ENCODE peak calls at places on chromosomes 16 and 17, in four cellular contexts. W is RPMI8226, E is fibroblast of mammary gland, T is NCI-H1092. P is an unnamed sample.

GRCh38 chr16:21626659-21627277 is 25.6 kb downstream of the IGSF6 start:
- DNase-seq in W (no peak), E (peak; percentile 98), T (no peak), P (no peak)

GRCh38 chr17:59763861-59764260 is 56.4 kb downstream of the VMP1 start:
- DNase-seq in W (no peak), E (peak; percentile 93), T (no peak), P (no peak)

GRCh38 chr17:80878876-80879722 is 112.5 kb upstream of the CHMP6 start:
- DNase-seq in W (no peak), E (no peak), T (no peak), P (no peak)

GRCh38 chr17:59513934-59514841 is 51.2 kb upstream of the DHX40 start:
- DNase-seq in W (peak; percentile 98), E (peak; percentile 74), T (peak; percentile 95), P (peak; percentile 72)

GRCh38 chr17:9233271-9233599 is 211.9 kb downstream of the NTN1 start:
- DNase-seq in W (no peak), E (no peak), T (no peak), P (no peak)

GRCh38 chr17:511001-511690 is 158.5 kb upstream of the RPH3AL start:
- DNase-seq in W (no peak), E (peak; percentile 86), T (no peak), P (no peak)

GRCh38 chr17:76080207-76080933 is 1.4 kb downstream of the ZACN start:
- DNase-seq in W (peak; percentile 40), E (no peak), T (no peak), P (no peak)

GRCh38 chr17:40070895-40071719 is 8.3 kb downstream of the THRA start:
- DNase-seq in W (no peak), E (no peak), T (no peak), P (no peak)

GRCh38 chr16:78750611-78751010 is 651.2 kb downstream of the WWOX start:
- DNase-seq in W (no peak), E (no peak), T (no peak), P (no peak)

GRCh38 chr17:17056167-17056562 is 13.9 kb downstream of the MPRIP start:
- DNase-seq in W (no peak), E (no peak), T (no peak), P (no peak)

GRCh38 chr16:75703341-75703740 is 2.1 kb upstream of the DUXB start:
- DNase-seq in W (no peak), E (peak; percentile 59), T (no peak), P (no peak)

GRCh38 chr17:46978489-46979022 is 497 bp downstream of the RPRML start:
- DNase-seq in W (no peak), E (no peak), T (no peak), P (no peak)

GRCh38 chr17:67623767-67624166 is 94.0 kb upstream of the NOL11 start:
- DNase-seq in W (no peak), E (no peak), T (no peak), P (no peak)

GRCh38 chr17:32104158-32104557 is 38.1 kb upstream of the RHOT1 start:
- DNase-seq in W (no peak), E (no peak), T (no peak), P (no peak)

GRCh38 chr16:77916111-77916510 is 106.2 kb upstream of the CLEC3A start:
- DNase-seq in W (no peak), E (no peak), T (no peak), P (no peak)

GRCh38 chr17:43578699-43579569 is 32.8 kb upstream of the ETV4 start:
- DNase-seq in W (no peak), E (peak; percentile 36), T (peak; percentile 71), P (no peak)

GRCh38 chr17:33520404-33521032 is 227.4 kb upstream of the ASIC2 start:
- DNase-seq in W (peak; percentile 54), E (peak; percentile 26), T (peak; percentile 8), P (no peak)

GRCh38 chr17:64205804-64206203 is 57.3 kb downstream of the TEX2 start:
- DNase-seq in W (no peak), E (no peak), T (no peak), P (no peak)

GRCh38 chr16:56298948-56299602 is 107.8 kb downstream of the GNAO1 start:
- DNase-seq in W (no peak), E (no peak), T (peak; percentile 29), P (no peak)

GRCh38 chr16:48499822-48500440 is 110.0 kb downstream of the N4BP1 start:
- DNase-seq in W (no peak), E (peak; percentile 93), T (peak; percentile 6), P (peak; percentile 72)

GRCh38 chr16:57616241-57616640 is 12.2 kb upstream of the ADGRG1 start:
- DNase-seq in W (no peak), E (no peak), T (no peak), P (no peak)

GRCh38 chr17:8598913-8599312 is 31.6 kb downstream of the MYH10 start:
- DNase-seq in W (no peak), E (no peak), T (no peak), P (no peak)

GRCh38 chr17:63647065-63647725 is 25.0 kb downstream of the MAP3K3 start:
- DNase-seq in W (no peak), E (no peak), T (no peak), P (no peak)

GRCh38 chr17:42519546-42520444 is 16.2 kb upstream of the NAGLU start:
- DNase-seq in W (no peak), E (peak; percentile 98), T (no peak), P (peak; percentile 34)

GRCh38 chr16:67392301-67393059 is 818 bp downstream of the TPPP3 start:
- DNase-seq in W (no peak), E (no peak), T (no peak), P (no peak)

GRCh38 chr17:61400058-61400785 is 579 bp downstream of the TBX2 start:
- DNase-seq in W (no peak), E (no peak), T (no peak), P (no peak)

GRCh38 chr16:1789643-1790045 is 3.9 kb downstream of the IGFALS start:
- DNase-seq in W (no peak), E (no peak), T (no peak), P (no peak)

GRCh38 chr16:30548392-30549255 is 9.6 kb downstream of the ZNF764 start:
- DNase-seq in W (no peak), E (no peak), T (no peak), P (no peak)

GRCh38 chr16:23025692-23026305 is 123.5 kb downstream of the USP31 start:
- DNase-seq in W (no peak), E (peak; percentile 15), T (no peak), P (no peak)

GRCh38 chr16:9258423-9259051 is 167.1 kb downstream of the HAPSTR1 start:
- DNase-seq in W (peak; percentile 62), E (peak; percentile 19), T (no peak), P (no peak)